ENCODE peak calls at places on chromosomes 12 and 14, in ten cellular contexts. One of them, this sample, is unnamed.

GRCh38 chr12:65630555-65630954 is 193.7 kb upstream of the HMGA2 start:
- ATAC-seq in K562: no peak
- ATAC-seq in activated CD8-positive, alpha-beta memory T cell treated with anti-CD3 and anti-CD28 coated beads, Interleukin-2, amount 10 ng/mL, durations not matched to agents 7 days and 5 days: no peak
- ATAC-seq in left lung: no peak
- ATAC-seq in T-helper 17 cell: no peak
- ATAC-seq in esophagus mucosa: no peak
- ATAC-seq in effector memory CD8-positive, alpha-beta T cell: no peak
- ATAC-seq in IMR-90: no peak
- ATAC-seq in upper lobe of left lung: no peak
- ATAC-seq in gastroesophageal sphincter: no peak
- ATAC-seq in this sample: no peak

GRCh38 chr14:71532790-71533189 is 399.4 kb upstream of the RGS6 start:
- ATAC-seq in gastroesophageal sphincter: no peak
- ATAC-seq in activated CD8-positive, alpha-beta memory T cell treated with anti-CD3 and anti-CD28 coated beads, Interleukin-2, amount 10 ng/mL, durations not matched to agents 7 days and 5 days: no peak
- ATAC-seq in esophagus mucosa: no peak
- ATAC-seq in T-helper 17 cell: no peak
- ATAC-seq in effector memory CD8-positive, alpha-beta T cell: no peak
- ATAC-seq in left lung: no peak
- ATAC-seq in upper lobe of left lung: no peak
- ATAC-seq in IMR-90: no peak
- ATAC-seq in K562: no peak
- ATAC-seq in this sample: no peak

GRCh38 chr14:61749867-61750266 is 12.4 kb upstream of the SNAPC1 start:
- ATAC-seq in left lung: peak; percentile 18
- ATAC-seq in gastroesophageal sphincter: no peak
- ATAC-seq in T-helper 17 cell: no peak
- ATAC-seq in activated CD8-positive, alpha-beta memory T cell treated with anti-CD3 and anti-CD28 coated beads, Interleukin-2, amount 10 ng/mL, durations not matched to agents 7 days and 5 days: no peak
- ATAC-seq in upper lobe of left lung: no peak
- ATAC-seq in IMR-90: no peak
- ATAC-seq in esophagus mucosa: no peak
- ATAC-seq in effector memory CD8-positive, alpha-beta T cell: no peak
- ATAC-seq in K562: peak; percentile 54
- ATAC-seq in this sample: no peak

GRCh38 chr12:116675339-116676107 is 62.3 kb downstream of the SPRING1 start:
- ATAC-seq in IMR-90: no peak
- ATAC-seq in gastroesophageal sphincter: no peak
- ATAC-seq in effector memory CD8-positive, alpha-beta T cell: no peak
- ATAC-seq in upper lobe of left lung: no peak
- ATAC-seq in esophagus mucosa: no peak
- ATAC-seq in activated CD8-positive, alpha-beta memory T cell treated with anti-CD3 and anti-CD28 coated beads, Interleukin-2, amount 10 ng/mL, durations not matched to agents 7 days and 5 days: no peak
- ATAC-seq in K562: no peak
- ATAC-seq in left lung: peak; percentile 13
- ATAC-seq in T-helper 17 cell: no peak
- ATAC-seq in this sample: no peak

GRCh38 chr12:98939350-98939749 is 294.3 kb downstream of the APAF1 start:
- ATAC-seq in upper lobe of left lung: no peak
- ATAC-seq in effector memory CD8-positive, alpha-beta T cell: no peak
- ATAC-seq in activated CD8-positive, alpha-beta memory T cell treated with anti-CD3 and anti-CD28 coated beads, Interleukin-2, amount 10 ng/mL, durations not matched to agents 7 days and 5 days: no peak
- ATAC-seq in IMR-90: no peak
- ATAC-seq in T-helper 17 cell: no peak
- ATAC-seq in gastroesophageal sphincter: no peak
- ATAC-seq in esophagus mucosa: no peak
- ATAC-seq in left lung: peak; percentile 71
- ATAC-seq in K562: peak; percentile 65
- ATAC-seq in this sample: no peak

GRCh38 chr12:56127485-56127887 is 581 bp upstream of the ESYT1 start:
- ATAC-seq in gastroesophageal sphincter: no peak
- ATAC-seq in effector memory CD8-positive, alpha-beta T cell: no peak
- ATAC-seq in esophagus mucosa: no peak
- ATAC-seq in activated CD8-positive, alpha-beta memory T cell treated with anti-CD3 and anti-CD28 coated beads, Interleukin-2, amount 10 ng/mL, durations not matched to agents 7 days and 5 days: no peak
- ATAC-seq in IMR-90: no peak
- ATAC-seq in T-helper 17 cell: no peak
- ATAC-seq in K562: no peak
- ATAC-seq in upper lobe of left lung: no peak
- ATAC-seq in left lung: no peak
- ATAC-seq in this sample: no peak

GRCh38 chr12:88628856-88629509 is 48.7 kb upstream of the KITLG start:
- ATAC-seq in T-helper 17 cell: no peak
- ATAC-seq in left lung: peak; percentile 29
- ATAC-seq in IMR-90: no peak
- ATAC-seq in effector memory CD8-positive, alpha-beta T cell: no peak
- ATAC-seq in activated CD8-positive, alpha-beta memory T cell treated with anti-CD3 and anti-CD28 coated beads, Interleukin-2, amount 10 ng/mL, durations not matched to agents 7 days and 5 days: no peak
- ATAC-seq in K562: no peak
- ATAC-seq in upper lobe of left lung: no peak
- ATAC-seq in esophagus mucosa: no peak
- ATAC-seq in gastroesophageal sphincter: peak; percentile 46
- ATAC-seq in this sample: no peak

GRCh38 chr14:68143341-68143807 is 323.8 kb downstream of the RAD51B start:
- ATAC-seq in left lung: peak; percentile 4
- ATAC-seq in T-helper 17 cell: peak; percentile 21
- ATAC-seq in IMR-90: no peak
- ATAC-seq in gastroesophageal sphincter: peak; percentile 40
- ATAC-seq in upper lobe of left lung: peak; percentile 56
- ATAC-seq in esophagus mucosa: no peak
- ATAC-seq in activated CD8-positive, alpha-beta memory T cell treated with anti-CD3 and anti-CD28 coated beads, Interleukin-2, amount 10 ng/mL, durations not matched to agents 7 days and 5 days: no peak
- ATAC-seq in K562: no peak
- ATAC-seq in effector memory CD8-positive, alpha-beta T cell: no peak
- ATAC-seq in this sample: no peak

GRCh38 chr14:60590907-60591510 is 58.3 kb downstream of the SIX1 start:
- ATAC-seq in effector memory CD8-positive, alpha-beta T cell: no peak
- ATAC-seq in T-helper 17 cell: no peak
- ATAC-seq in upper lobe of left lung: no peak
- ATAC-seq in gastroesophageal sphincter: no peak
- ATAC-seq in esophagus mucosa: no peak
- ATAC-seq in left lung: peak; percentile 82
- ATAC-seq in IMR-90: peak; percentile 48
- ATAC-seq in activated CD8-positive, alpha-beta memory T cell treated with anti-CD3 and anti-CD28 coated beads, Interleukin-2, amount 10 ng/mL, durations not matched to agents 7 days and 5 days: peak; percentile 23
- ATAC-seq in K562: no peak
- ATAC-seq in this sample: no peak